ENCODE peak calls at places on chromosome 14, in four cellular contexts. D is GM12878, K is H1, H is HepG2. Y is an unnamed sample.
A peak's percentile ranks its signal among the peaks of the same experiment; 100 is the strongest.

GRCh38 chr14:49553892-49554291 is 32.3 kb downstream of the RPS29 start:
- DNase-seq in D (no peak), K (peak; percentile 5), H (no peak), Y (no peak)

GRCh38 chr14:21668377-21668776 is 5.2 kb downstream of the OR4E1 start:
- DNase-seq in D (no peak), K (no peak), H (peak; percentile 18), Y (no peak)

GRCh38 chr14:20384321-20384720 is 29.0 kb downstream of the TEP1 start:
- DNase-seq in D (no peak), K (no peak), H (no peak), Y (no peak)

GRCh38 chr14:85439696-85440328 is 90.1 kb upstream of the FLRT2 start:
- DNase-seq in D (no peak), K (no peak), H (no peak), Y (no peak)

GRCh38 chr14:64387232-64387737 is 868 bp upstream of the MTHFD1 start:
- DNase-seq in D (no peak), K (no peak), H (peak; percentile 10), Y (no peak)

GRCh38 chr14:105195051-105195450 is 13.9 kb upstream of the NUDT14 start:
- DNase-seq in D (no peak), K (no peak), H (no peak), Y (no peak)

GRCh38 chr14:35385042-35385839 is 19.3 kb downstream of the NFKBIA start:
- DNase-seq in D (no peak), K (no peak), H (peak; percentile 85), Y (no peak)

GRCh38 chr14:66496188-66496807 is 10.1 kb downstream of the CCDC196 start:
- DNase-seq in D (no peak), K (no peak), H (no peak), Y (no peak)

GRCh38 chr14:75200451-75200850 is 24.0 kb upstream of the TMED10 start:
- DNase-seq in D (no peak), K (no peak), H (no peak), Y (no peak)

GRCh38 chr14:36271939-36272907 is 48.2 kb downstream of the MBIP start:
- DNase-seq in D (no peak), K (no peak), H (no peak), Y (no peak)

GRCh38 chr14:67583711-67584644 is 16.1 kb downstream of the PIGH start:
- DNase-seq in D (no peak), K (no peak), H (peak; percentile 58), Y (no peak)

GRCh38 chr14:61322011-61322798 is 826 bp downstream of the PRKCH start:
- DNase-seq in D (no peak), K (no peak), H (no peak), Y (no peak)

GRCh38 chr14:89347885-89348284 is 69.1 kb downstream of the FOXN3 start:
- DNase-seq in D (no peak), K (no peak), H (no peak), Y (no peak)

GRCh38 chr14:65927871-65928270 is 515.3 kb downstream of the FUT8 start:
- DNase-seq in D (no peak), K (no peak), H (no peak), Y (no peak)

GRCh38 chr14:91858536-91859275 is 8.6 kb downstream of the TC2N start:
- DNase-seq in D (no peak), K (no peak), H (peak; percentile 26), Y (no peak)
- H3K36me3 ChIP-seq in D (no peaks in the 10 kb centered on the region), K (no peaks in the 10 kb centered on the region), H (no peaks in the 10 kb centered on the region), Y (no peaks in the 10 kb centered on the region)

GRCh38 chr14:99189201-99189801 is 82.7 kb downstream of the BCL11B start:
- DNase-seq in D (no peak), K (no peak), H (no peak), Y (no peak)

GRCh38 chr14:99185436-99186068 is 86.4 kb downstream of the BCL11B start:
- DNase-seq in D (no peak), K (no peak), H (no peak), Y (no peak)

GRCh38 chr14:99186956-99187690 is 84.9 kb downstream of the BCL11B start:
- DNase-seq in D (no peak), K (no peak), H (no peak), Y (no peak)

GRCh38 chr14:99188721-99189120 is 83.3 kb downstream of the BCL11B start:
- DNase-seq in D (no peak), K (no peak), H (no peak), Y (no peak)

GRCh38 chr14:99187858-99188257 is 84.1 kb downstream of the BCL11B start:
- DNase-seq in D (no peak), K (no peak), H (no peak), Y (no peak)
- TF ChIP-seq SUZ12 in D (no peak), K (no peak), H (no peak), Y (no peak)

GRCh38 chr14:103818422-103818821 is 29.0 kb downstream of the PPP1R13B start:
- DNase-seq in D (no peak), K (no peak), H (no peak), Y (no peak)
- H3K4me1 ChIP-seq in D (peaks cover 4% of the 10 kb centered on the region), K (no peaks in the 10 kb centered on the region), H (peaks cover 29% of the 10 kb centered on the region), Y (no peaks in the 10 kb centered on the region)

GRCh38 chr14:29376251-29376650 is 551.4 kb downstream of the PRKD1 start:
- DNase-seq in D (no peak), K (no peak), H (no peak), Y (no peak)
- H3K36me3 ChIP-seq in D (no peaks in the 10 kb centered on the region), K (no peaks in the 10 kb centered on the region), H (no peaks in the 10 kb centered on the region), Y (no peaks in the 10 kb centered on the region)

GRCh38 chr14:71749613-71750238 is 182.5 kb upstream of the RGS6 start:
- DNase-seq in D (no peak), K (no peak), H (no peak), Y (no peak)
- TF ChIP-seq SUZ12 in D (no peak), K (no peak), H (no peak), Y (no peak)

GRCh38 chr14:68971411-68972035 is 7.6 kb downstream of the ACTN1 start:
- DNase-seq in D (no peak), K (no peak), H (no peak), Y (no peak)
- H3K4me1 ChIP-seq in D (no peaks in the 10 kb centered on the region), K (peaks cover 13% of the 10 kb centered on the region), H (peaks cover 100% of the 10 kb centered on the region), Y (peaks cover 11% of the 10 kb centered on the region)

DNA sequence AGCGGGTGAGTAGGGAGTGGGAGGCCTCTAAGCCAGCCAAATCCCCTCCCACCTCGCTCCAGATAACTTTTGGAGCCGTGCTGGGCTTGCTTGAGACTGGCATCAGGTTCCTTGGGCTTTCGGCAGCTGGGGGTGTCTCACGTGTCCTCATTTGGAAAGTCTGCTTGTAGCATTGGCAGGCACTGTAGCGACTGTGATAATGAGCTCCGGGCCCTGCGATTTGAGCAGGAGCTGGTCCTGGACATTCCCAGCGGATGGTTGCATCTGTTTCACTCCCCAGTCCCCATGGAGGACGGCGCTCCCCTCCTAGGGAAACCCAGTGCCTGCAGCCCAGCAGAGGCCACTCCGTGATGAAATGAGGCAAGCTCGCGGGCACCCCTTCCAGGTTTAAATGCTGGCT is 49.4 kb downstream of the DGLUCY start:
- DNase-seq in D (no peak), K (no peak), H (no peak), Y (no peak)
- H3K36me3 ChIP-seq in D (peaks cover 28% of the 10 kb centered on the region), K (peaks cover 55% of the 10 kb centered on the region), H (peaks cover 21% of the 10 kb centered on the region), Y (peaks cover 63% of the 10 kb centered on the region)

GRCh38 chr14:101225729-101226152 is 322.2 kb upstream of the RTL1 start:
- DNase-seq in D (no peak), K (no peak), H (no peak), Y (no peak)

GRCh38 chr14:101223147-101223546 is 319.6 kb upstream of the RTL1 start:
- DNase-seq in D (no peak), K (peak; percentile 39), H (no peak), Y (peak; percentile 61)

GRCh38 chr14:101225116-101225728 is 321.7 kb upstream of the RTL1 start:
- DNase-seq in D (no peak), K (no peak), H (no peak), Y (no peak)

GRCh38 chr14:101223561-101224162 is 320.1 kb upstream of the RTL1 start:
- DNase-seq in D (no peak), K (no peak), H (no peak), Y (no peak)

GRCh38 chr14:101224356-101225115 is 321.0 kb upstream of the RTL1 start:
- DNase-seq in D (no peak), K (no peak), H (no peak), Y (no peak)
- TF ChIP-seq SUZ12 in D (no peak), K (no peak), H (no peak), Y (no peak)

GRCh38 chr14:24145700-24146621 is at the start of gene PSME2:
- DNase-seq in D (no peak), K (no peak), H (no peak), Y (no peak)

GRCh38 chr14:24146978-24147760 is at the start of gene RNF31:
- DNase-seq in D (peak; percentile 92), K (peak; percentile 93), H (peak; percentile 100), Y (peak; percentile 94)

GRCh38 chr14:24145219-24145618 is 1.2 kb downstream of the PSME2 start:
- DNase-seq in D (no peak), K (no peak), H (no peak), Y (no peak)

GRCh38 chr14:24147761-24148428 is 597 bp downstream of the RNF31 start:
- DNase-seq in D (no peak), K (no peak), H (no peak), Y (no peak)

DNA sequence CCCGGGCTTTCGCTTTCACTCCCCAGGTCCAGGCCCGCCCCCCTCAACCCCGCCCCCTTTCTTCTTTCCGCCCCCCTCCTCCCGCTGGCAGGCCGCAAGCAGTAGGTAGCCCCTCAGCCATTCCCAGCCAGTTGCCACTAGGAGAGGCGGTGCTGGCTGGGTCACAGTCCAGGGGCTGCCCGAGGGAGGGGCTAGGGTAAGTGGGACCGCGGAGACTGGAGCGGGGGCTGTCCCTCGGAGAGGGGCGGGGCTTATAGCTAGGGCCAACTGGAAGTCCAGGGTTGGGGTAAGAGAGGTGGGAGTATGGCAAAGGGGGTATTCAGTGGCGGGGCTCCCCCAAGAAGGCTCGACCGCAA is 190 bp upstream of the PSME2 start:
- DNase-seq in D (peak; percentile 93), K (peak; percentile 93), H (peak; percentile 100), Y (peak; percentile 91)
- H3K4me1 ChIP-seq in D (peaks cover 14% of the 10 kb centered on the region), K (no peaks in the 10 kb centered on the region), H (peaks cover 63% of the 10 kb centered on the region), Y (no peaks in the 10 kb centered on the region)

Y was measured in NT2/D1.